ENCODE peak calls at places on chromosomes 6 and 20, in five cellular contexts. One of them, this sample, is unnamed.

GRCh38 chr6:83198486-83199172 is 5.5 kb downstream of the RWDD2A start:
- DNase-seq in K562: no peak
- DNase-seq in HepG2: no peak
- DNase-seq in GM12878: no peak
- DNase-seq in H1: no peak
- DNase-seq in this sample: no peak

GRCh38 chr20:48945840-48946514 is 24.5 kb downstream of the ARFGEF2 start:
- DNase-seq in K562: no peak
- DNase-seq in HepG2: no peak
- DNase-seq in GM12878: no peak
- DNase-seq in H1: no peak
- DNase-seq in this sample: no peak

GRCh38 chr6:85975957-85976356 is 333.3 kb upstream of the SYNCRIP start:
- DNase-seq in K562: no peak
- DNase-seq in HepG2: no peak
- DNase-seq in GM12878: no peak
- DNase-seq in H1: no peak
- DNase-seq in this sample: no peak

GRCh38 chr6:30188541-30188940 is 24.7 kb downstream of the TRIM26 start:
- DNase-seq in K562: no peak
- DNase-seq in HepG2: no peak
- DNase-seq in GM12878: no peak
- DNase-seq in H1: no peak
- DNase-seq in this sample: no peak

GRCh38 chr6:28876702-28877101 is 47.1 kb downstream of the TRIM27 start:
- DNase-seq in K562: no peak
- DNase-seq in HepG2: no peak
- DNase-seq in GM12878: no peak
- DNase-seq in H1: no peak
- DNase-seq in this sample: no peak

GRCh38 chr6:63509652-63510352 is 62.5 kb upstream of the LOC128125822 start:
- DNase-seq in K562: no peak
- DNase-seq in HepG2: peak
- DNase-seq in GM12878: no peak
- DNase-seq in H1: no peak
- DNase-seq in this sample: no peak

GRCh38 chr6:2738373-2738979 is 12.2 kb downstream of the MYLK4 start:
- DNase-seq in K562: peak
- DNase-seq in HepG2: peak
- DNase-seq in GM12878: no peak
- DNase-seq in H1: peak
- DNase-seq in this sample: peak

GRCh38 chr6:160092602-160093001 is 29.0 kb upstream of the SLC22A1 start:
- DNase-seq in K562: no peak
- DNase-seq in HepG2: no peak
- DNase-seq in GM12878: no peak
- DNase-seq in H1: no peak
- DNase-seq in this sample: no peak

GRCh38 chr6:131129657-131130545 is 5.4 kb upstream of the AKAP7 start:
- DNase-seq in K562: no peak
- DNase-seq in HepG2: no peak
- DNase-seq in GM12878: no peak
- DNase-seq in H1: no peak
- DNase-seq in this sample: no peak

GRCh38 chr20:50242548-50242862 is 51.9 kb downstream of the CEBPB start:
- DNase-seq in K562: no peak
- DNase-seq in HepG2: no peak
- DNase-seq in GM12878: no peak
- DNase-seq in H1: no peak
- DNase-seq in this sample: no peak

GRCh38 chr6:151380848-151381205 is 10.5 kb downstream of the ZBTB2 start:
- DNase-seq in K562: no peak
- DNase-seq in HepG2: no peak
- DNase-seq in GM12878: no peak
- DNase-seq in H1: no peak
- DNase-seq in this sample: peak

GRCh38 chr6:169959129-169960002 is 207.9 kb downstream of the ERMARD start:
- DNase-seq in K562: no peak
- DNase-seq in HepG2: no peak
- DNase-seq in GM12878: no peak
- DNase-seq in H1: peak
- DNase-seq in this sample: peak

GRCh38 chr20:15703171-15703911 is 869.9 kb downstream of the KIF16B start:
- DNase-seq in K562: no peak
- DNase-seq in HepG2: peak
- DNase-seq in GM12878: no peak
- DNase-seq in H1: no peak
- DNase-seq in this sample: no peak

GRCh38 chr6:136897071-136897470 is 25.0 kb upstream of the SLC35D3 start:
- DNase-seq in K562: no peak
- DNase-seq in HepG2: no peak
- DNase-seq in GM12878: no peak
- DNase-seq in H1: no peak
- DNase-seq in this sample: no peak

GRCh38 chr6:11236351-11236750 is 3.9 kb upstream of the NEDD9 start:
- DNase-seq in K562: no peak
- DNase-seq in HepG2: no peak
- DNase-seq in GM12878: peak
- DNase-seq in H1: no peak
- DNase-seq in this sample: no peak

GRCh38 chr6:25971187-25971811 is 8.7 kb downstream of the TRIM38 start:
- DNase-seq in K562: peak
- DNase-seq in HepG2: peak
- DNase-seq in GM12878: no peak
- DNase-seq in H1: no peak
- DNase-seq in this sample: no peak

GRCh38 chr20:15005300-15005986 is 668.0 kb upstream of the FLRT3 start:
- DNase-seq in K562: no peak
- DNase-seq in HepG2: peak
- DNase-seq in GM12878: no peak
- DNase-seq in H1: no peak
- DNase-seq in this sample: no peak

GRCh38 chr6:46651006-46651405 is 1.6 kb downstream of the CYP39A1 start:
- DNase-seq in K562: no peak
- DNase-seq in HepG2: no peak
- DNase-seq in GM12878: no peak
- DNase-seq in H1: no peak
- DNase-seq in this sample: no peak

GRCh38 chr20:5592165-5592564 is 158.0 kb upstream of the SHLD1 start:
- DNase-seq in K562: no peak
- DNase-seq in HepG2: no peak
- DNase-seq in GM12878: no peak
- DNase-seq in H1: no peak
- DNase-seq in this sample: no peak

GRCh38 chr20:16530201-16530681 is 43.0 kb downstream of the KIF16B start:
- DNase-seq in K562: no peak
- DNase-seq in HepG2: peak
- DNase-seq in GM12878: no peak
- DNase-seq in H1: no peak
- DNase-seq in this sample: no peak

GRCh38 chr20:37309941-37310590 is 20.6 kb downstream of the MANBAL start:
- DNase-seq in K562: no peak
- DNase-seq in HepG2: no peak
- DNase-seq in GM12878: no peak
- DNase-seq in H1: no peak
- DNase-seq in this sample: no peak

GRCh38 chr20:49418832-49419231 is 63.6 kb downstream of the KCNB1 start:
- DNase-seq in K562: no peak
- DNase-seq in HepG2: no peak
- DNase-seq in GM12878: no peak
- DNase-seq in H1: no peak
- DNase-seq in this sample: no peak

GRCh38 chr6:128569737-128570438 is 49.5 kb upstream of the PTPRK start:
- DNase-seq in K562: no peak
- DNase-seq in HepG2: no peak
- DNase-seq in GM12878: no peak
- DNase-seq in H1: no peak
- DNase-seq in this sample: peak
- H2AFZ ChIP-seq in K562: no peak
- H2AFZ ChIP-seq in HepG2: no peak
- H2AFZ ChIP-seq in GM12878: no peak
- H2AFZ ChIP-seq in H1: peak
- H2AFZ ChIP-seq in this sample: peak

GRCh38 chr6:19444481-19444880 is 392.7 kb upstream of the ID4 start:
- DNase-seq in K562: no peak
- DNase-seq in HepG2: no peak
- DNase-seq in GM12878: no peak
- DNase-seq in H1: no peak
- DNase-seq in this sample: no peak
- TF ChIP-seq CREB1 in K562: no peak
- TF ChIP-seq CREB1 in HepG2: no peak
- TF ChIP-seq CREB1 in GM12878: no peak
- TF ChIP-seq CREB1 in H1: no peak
- TF ChIP-seq CREB1 in this sample: no peak

DNA sequence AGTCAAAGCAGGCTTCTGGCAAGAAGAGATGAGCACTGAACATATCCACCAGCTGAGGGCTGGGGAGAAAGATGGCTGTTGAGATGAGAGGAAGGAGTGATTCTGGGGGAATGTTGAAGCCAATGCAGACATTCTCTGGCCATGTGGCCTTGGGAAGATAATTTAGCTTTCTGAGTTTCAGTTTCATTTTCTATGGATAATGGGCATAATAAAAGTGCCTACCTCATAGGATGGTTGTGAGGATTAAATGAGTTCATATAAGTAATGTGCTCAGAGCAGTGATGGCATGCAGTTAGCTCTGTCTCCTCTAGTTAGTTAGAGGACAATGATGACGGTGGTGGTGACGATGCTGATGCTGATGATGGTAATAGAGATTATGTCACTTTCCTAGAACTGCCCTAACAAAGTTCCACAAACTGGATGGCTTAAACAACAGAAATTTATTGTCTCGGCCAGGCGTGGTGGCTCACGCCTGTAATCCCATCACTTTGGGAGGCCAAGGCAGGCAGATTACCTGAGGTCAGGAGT is 18.5 kb upstream of the KCNK5 start:
- DNase-seq in K562: no peak
- DNase-seq in HepG2: no peak
- DNase-seq in GM12878: no peak
- DNase-seq in H1: no peak
- DNase-seq in this sample: no peak
- H2AFZ ChIP-seq in K562: no peak
- H2AFZ ChIP-seq in HepG2: no peak
- H2AFZ ChIP-seq in GM12878: no peak
- H2AFZ ChIP-seq in H1: no peak
- H2AFZ ChIP-seq in this sample: peak

GRCh38 chr6:144497650-144498049 is 212.5 kb downstream of the UTRN start:
- DNase-seq in K562: no peak
- DNase-seq in HepG2: no peak
- DNase-seq in GM12878: no peak
- DNase-seq in H1: no peak
- DNase-seq in this sample: no peak

GRCh38 chr6:144488590-144488989 is 203.5 kb downstream of the UTRN start:
- DNase-seq in K562: no peak
- DNase-seq in HepG2: no peak
- DNase-seq in GM12878: no peak
- DNase-seq in H1: no peak
- DNase-seq in this sample: no peak

GRCh38 chr6:144493035-144493910 is 208.1 kb downstream of the UTRN start:
- DNase-seq in K562: no peak
- DNase-seq in HepG2: no peak
- DNase-seq in GM12878: no peak
- DNase-seq in H1: no peak
- DNase-seq in this sample: no peak
- TF ChIP-seq CREB1 in K562: no peak
- TF ChIP-seq CREB1 in HepG2: no peak
- TF ChIP-seq CREB1 in GM12878: no peak
- TF ChIP-seq CREB1 in H1: no peak
- TF ChIP-seq CREB1 in this sample: no peak

GRCh38 chr6:78713564-78713963 is 153.8 kb upstream of the IRAK1BP1 start:
- DNase-seq in K562: no peak
- DNase-seq in HepG2: no peak
- DNase-seq in GM12878: peak
- DNase-seq in H1: no peak
- DNase-seq in this sample: no peak
- H2AFZ ChIP-seq in K562: no peak
- H2AFZ ChIP-seq in HepG2: no peak
- H2AFZ ChIP-seq in GM12878: no peak
- H2AFZ ChIP-seq in H1: peak
- H2AFZ ChIP-seq in this sample: peak

This sample was measured in GM23338.